ENCODE peak calls at places on chromosomes 11 and 22, in nine cellular contexts. Z is A549, J is coronary artery, I is choroid plexus epithelial cell, B is lung, R is GM06990, W is astrocyte of the spinal cord, S is heart right ventricle, U is cardiac fibroblast. L is an unnamed sample.

GRCh38 chr11:131326829-131327228 is 43.6 kb upstream of the NTM start:
- DNase-seq in Z (no peak), J (no peak), I (no peak), B (no peak), R (no peak), W (no peak), S (no peak), U (no peak), L (no peak)

GRCh38 chr11:2194877-2195755 is 23.5 kb upstream of the TH start:
- DNase-seq in Z (peak), J (no peak), I (peak), B (no peak), R (no peak), W (peak), S (no peak), U (peak), L (no peak)

GRCh38 chr22:25970996-25971811 is 198.1 kb upstream of the SEZ6L start:
- DNase-seq in Z (no peak), J (no peak), I (no peak), B (no peak), R (no peak), W (no peak), S (no peak), U (no peak), L (no peak)

GRCh38 chr11:1832989-1833365 is 1.8 kb upstream of the SYT8 start:
- DNase-seq in Z (no peak), J (no peak), I (no peak), B (no peak), R (no peak), W (no peak), S (no peak), U (no peak), L (no peak)

GRCh38 chr11:32890843-32891656 is 1.6 kb upstream of the QSER1 start:
- DNase-seq in Z (no peak), J (no peak), I (no peak), B (no peak), R (no peak), W (no peak), S (no peak), U (no peak), L (no peak)

GRCh38 chr11:103671143-103671651 is 365.2 kb upstream of the DDI1 start:
- DNase-seq in Z (no peak), J (no peak), I (no peak), B (no peak), R (no peak), W (no peak), S (no peak), U (no peak), L (no peak)

GRCh38 chr11:76266269-76266668 is 60.0 kb upstream of the WNT11 start:
- DNase-seq in Z (peak), J (no peak), I (peak), B (no peak), R (no peak), W (peak), S (no peak), U (peak), L (peak)

GRCh38 chr11:77236901-77237300 is 64.6 kb downstream of the GDPD4 start:
- DNase-seq in Z (no peak), J (no peak), I (no peak), B (no peak), R (no peak), W (no peak), S (no peak), U (no peak), L (no peak)

GRCh38 chr11:11451501-11452005 is 98.5 kb upstream of the CSNK2A3 start:
- DNase-seq in Z (peak), J (no peak), I (no peak), B (no peak), R (no peak), W (no peak), S (no peak), U (no peak), L (no peak)

GRCh38 chr11:19953909-19954308 is 206.4 kb downstream of the DBX1 start:
- DNase-seq in Z (peak), J (no peak), I (peak), B (no peak), R (no peak), W (peak), S (peak), U (peak), L (peak)

GRCh38 chr22:30882181-30882771 is 86.3 kb downstream of the MORC2 start:
- DNase-seq in Z (no peak), J (no peak), I (no peak), B (no peak), R (no peak), W (no peak), S (no peak), U (no peak), L (no peak)

DNA sequence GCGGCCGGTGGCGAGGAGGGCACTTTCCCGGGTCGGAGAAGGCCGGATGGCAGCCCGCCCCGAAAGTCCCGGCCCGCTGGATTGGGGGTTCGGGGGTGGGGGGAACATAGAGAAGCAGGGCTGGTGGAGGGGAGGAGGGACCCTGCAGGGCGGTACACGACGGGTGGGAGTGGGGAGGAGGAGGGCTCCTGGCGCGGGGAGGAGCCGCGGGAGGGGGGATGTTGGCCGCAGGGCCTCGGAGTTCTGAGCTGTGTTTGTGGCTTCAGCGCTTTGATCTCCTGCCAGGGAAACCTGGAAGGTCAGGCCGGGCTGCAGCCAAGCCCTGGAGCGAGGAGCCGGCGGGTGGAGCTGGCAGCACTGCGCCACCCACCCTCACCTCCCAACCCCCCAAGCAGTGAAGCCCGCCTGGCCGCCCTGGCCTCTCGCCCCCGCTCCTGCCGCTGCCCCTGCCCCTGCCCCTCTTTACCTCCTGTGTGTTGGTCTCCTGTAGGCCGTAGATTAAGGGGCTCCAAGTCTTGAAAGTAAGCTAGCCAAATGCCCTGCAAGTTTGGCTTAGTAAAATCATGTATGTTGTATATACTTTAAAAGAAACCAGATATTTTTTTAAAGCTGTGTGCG is 30.9 kb downstream of the C22orf31 start:
- DNase-seq in Z (peak), J (no peak), I (peak), B (peak), R (no peak), W (peak), S (peak), U (peak), L (no peak)
- H3K4me3 ChIP-seq in Z (peak), J (peak), I (peak), B (no peak), R (no peak), W (peak), S (peak), U (peak), L (peak)

GRCh38 chr11:135036488-135037297 is 624.7 kb upstream of the B3GAT1 start:
- DNase-seq in Z (no peak), J (no peak), I (no peak), B (no peak), R (no peak), W (no peak), S (no peak), U (no peak), L (no peak)

GRCh38 chr11:135035282-135035681 is 623.2 kb upstream of the B3GAT1 start:
- DNase-seq in Z (no peak), J (no peak), I (no peak), B (no peak), R (no peak), W (no peak), S (no peak), U (no peak), L (no peak)

GRCh38 chr11:135037828-135038227 is 625.8 kb upstream of the B3GAT1 start:
- DNase-seq in Z (no peak), J (no peak), I (no peak), B (no peak), R (no peak), W (no peak), S (no peak), U (no peak), L (no peak)

GRCh38 chr11:135033545-135033944 is 621.5 kb upstream of the B3GAT1 start:
- DNase-seq in Z (no peak), J (no peak), I (peak), B (no peak), R (no peak), W (peak), S (peak), U (peak), L (no peak)
- TF ChIP-seq CTCF in Z (no peak), J (no peak), I (peak), B (no peak), R (no peak), W (peak), S (peak), U (no peak), L (peak)

DNA sequence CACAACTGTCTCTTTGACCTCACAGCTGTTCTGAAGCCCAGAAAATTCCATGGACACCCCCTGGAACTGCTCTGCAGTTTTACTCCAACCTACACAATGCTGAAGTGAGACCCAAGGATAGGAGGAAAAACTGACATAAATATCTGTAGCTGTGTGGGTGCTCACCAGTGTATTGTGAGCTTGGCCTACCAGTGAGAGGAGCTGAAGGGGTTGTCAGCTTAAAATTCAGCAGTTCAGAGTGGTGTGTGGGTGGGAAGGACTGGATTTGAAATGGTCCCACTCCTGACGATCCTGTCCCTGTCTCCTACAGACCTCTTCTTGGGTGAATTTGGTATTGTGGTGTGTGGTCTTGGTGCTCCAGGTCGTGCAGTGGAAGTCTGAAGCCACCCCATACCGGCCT is 2.2 kb downstream of the TMEM223 start:
- DNase-seq in Z (no peak), J (no peak), I (no peak), B (no peak), R (no peak), W (no peak), S (no peak), U (no peak), L (no peak)
- H3K4me3 ChIP-seq in Z (no peak), J (no peak), I (no peak), B (no peak), R (no peak), W (no peak), S (no peak), U (no peak), L (no peak)

GRCh38 chr11:65470433-65470832 is 28.4 kb upstream of the MALAT1 start:
- DNase-seq in Z (no peak), J (no peak), I (no peak), B (no peak), R (no peak), W (no peak), S (no peak), U (no peak), L (no peak)

GRCh38 chr11:65471410-65471762 is 27.5 kb upstream of the MALAT1 start:
- DNase-seq in Z (peak), J (peak), I (peak), B (peak), R (no peak), W (peak), S (peak), U (peak), L (no peak)

GRCh38 chr11:65473275-65473860 is 25.5 kb upstream of the MALAT1 start:
- DNase-seq in Z (no peak), J (no peak), I (peak), B (no peak), R (no peak), W (peak), S (no peak), U (no peak), L (no peak)

GRCh38 chr11:65468874-65469333 is 29.9 kb upstream of the MALAT1 start:
- DNase-seq in Z (peak), J (no peak), I (peak), B (peak), R (peak), W (no peak), S (peak), U (peak), L (no peak)
- TF ChIP-seq CTCF in Z (peak), J (no peak), I (peak), B (peak), R (peak), W (peak), S (peak), U (peak), L (peak)

GRCh38 chr22:23764931-23765881 is 2.4 kb downstream of the C22orf15 start:
- DNase-seq in Z (no peak), J (no peak), I (no peak), B (no peak), R (no peak), W (no peak), S (no peak), U (no peak), L (no peak)

GRCh38 chr22:23760056-23760455 is 2.7 kb upstream of the C22orf15 start:
- DNase-seq in Z (no peak), J (no peak), I (no peak), B (no peak), R (no peak), W (no peak), S (no peak), U (no peak), L (no peak)

GRCh38 chr22:23763579-23764331 is 965 bp downstream of the C22orf15 start:
- DNase-seq in Z (no peak), J (peak), I (no peak), B (no peak), R (peak), W (no peak), S (no peak), U (no peak), L (no peak)

GRCh38 chr22:23759566-23759965 is 3.2 kb upstream of the C22orf15 start:
- DNase-seq in Z (no peak), J (no peak), I (no peak), B (no peak), R (no peak), W (no peak), S (no peak), U (no peak), L (no peak)

DNA sequence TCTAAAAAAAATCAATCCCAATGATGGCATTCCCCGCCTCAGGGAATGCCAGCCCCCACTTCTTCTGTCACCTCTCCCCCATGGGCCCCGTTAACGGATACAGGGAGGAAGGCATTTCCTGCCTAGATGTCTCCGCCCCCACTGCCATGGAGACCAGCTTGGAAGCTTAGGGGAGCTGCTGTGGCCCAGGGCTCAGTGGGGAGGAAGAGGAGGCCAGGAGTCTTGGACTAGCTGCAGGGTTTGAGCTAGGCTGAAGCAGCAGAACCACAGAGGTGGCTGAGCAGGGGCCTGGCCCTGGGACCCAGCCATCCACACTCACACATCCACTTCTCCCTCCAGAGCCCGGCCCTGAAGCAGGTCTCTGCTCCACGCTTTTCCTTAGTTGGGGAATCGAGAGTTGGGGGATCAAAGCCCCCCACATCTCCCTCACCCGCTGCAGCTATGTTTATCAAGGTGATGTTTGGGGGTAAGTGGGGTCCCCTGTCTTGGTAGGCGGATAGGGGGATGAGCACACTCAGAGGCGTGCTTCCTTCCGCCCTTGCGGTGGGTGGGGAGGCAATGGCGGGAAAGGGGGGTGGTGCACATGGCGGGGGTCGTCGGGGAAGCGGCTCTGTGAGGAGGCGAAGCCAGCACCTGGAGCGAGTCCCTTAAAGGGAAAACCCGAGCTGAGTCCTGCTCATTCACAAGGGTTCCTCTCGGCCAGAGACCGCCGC is at the start of gene C22orf15:
- DNase-seq in Z (no peak), J (no peak), I (peak), B (no peak), R (no peak), W (peak), S (no peak), U (peak), L (no peak)
- H3K4me3 ChIP-seq in Z (no peak), J (peak), I (peak), B (no peak), R (peak), W (peak), S (no peak), U (no peak), L (peak)

DNA sequence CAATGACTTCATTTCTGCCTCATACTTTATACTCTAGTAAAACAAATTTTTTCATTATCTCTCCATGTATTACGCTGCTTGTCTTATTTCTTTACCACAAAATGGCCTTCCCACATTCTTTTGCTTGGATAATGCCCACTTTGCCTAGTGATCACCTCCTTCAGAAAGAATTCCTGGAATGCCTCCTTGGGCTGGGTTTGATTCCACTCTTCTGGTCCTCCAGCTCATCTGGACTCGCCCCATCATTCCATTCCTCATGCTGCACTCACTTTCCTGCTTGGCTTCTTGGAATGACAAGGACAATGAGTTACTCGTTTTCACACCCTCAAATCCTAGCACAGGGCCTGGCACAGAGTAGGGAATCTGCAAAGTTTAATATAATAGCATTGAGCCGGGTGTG is 475.1 kb upstream of the LARGE1 start:
- DNase-seq in Z (no peak), J (no peak), I (no peak), B (no peak), R (no peak), W (no peak), S (no peak), U (no peak), L (no peak)
- TF ChIP-seq CTCF in Z (no peak), J (no peak), I (no peak), B (no peak), R (no peak), W (no peak), S (no peak), U (no peak), L (no peak)

GRCh38 chr11:65744699-65745042 is 24.1 kb upstream of the RNASEH2C start:
- DNase-seq in Z (no peak), J (no peak), I (no peak), B (no peak), R (no peak), W (no peak), S (no peak), U (no peak), L (no peak)

GRCh38 chr11:65743928-65744698 is 23.5 kb upstream of the RNASEH2C start:
- DNase-seq in Z (peak), J (no peak), I (peak), B (no peak), R (no peak), W (peak), S (no peak), U (peak), L (no peak)

GRCh38 chr11:65741185-65741584 is 20.6 kb upstream of the RNASEH2C start:
- DNase-seq in Z (no peak), J (no peak), I (no peak), B (no peak), R (no peak), W (no peak), S (no peak), U (no peak), L (no peak)

GRCh38 chr11:65742353-65742752 is 21.8 kb upstream of the RNASEH2C start:
- DNase-seq in Z (no peak), J (no peak), I (no peak), B (no peak), R (no peak), W (no peak), S (no peak), U (no peak), L (no peak)

DNA sequence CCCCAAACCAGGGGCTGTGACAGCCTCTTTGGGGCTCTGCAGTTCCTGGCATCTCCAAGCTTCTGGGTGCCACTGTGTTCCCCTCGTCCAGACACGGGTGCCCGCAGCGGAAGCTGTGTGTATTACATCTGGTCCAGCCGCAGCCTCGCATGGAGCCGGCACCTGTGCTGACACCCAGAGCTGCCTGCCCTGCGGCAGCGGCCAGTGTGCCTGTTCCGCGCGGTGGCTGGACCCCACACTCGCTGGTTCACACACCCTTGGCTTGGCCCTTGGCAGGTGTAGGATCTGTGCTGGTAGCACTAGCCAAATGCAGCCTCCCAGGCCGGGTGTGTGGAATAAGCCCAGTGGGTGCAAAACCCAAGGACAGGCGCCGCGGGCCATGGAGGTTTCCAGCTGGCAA is 24.5 kb upstream of the RNASEH2C start:
- DNase-seq in Z (no peak), J (no peak), I (no peak), B (no peak), R (no peak), W (no peak), S (no peak), U (no peak), L (no peak)
- H3K4me3 ChIP-seq in Z (no peak), J (no peak), I (no peak), B (no peak), R (no peak), W (no peak), S (no peak), U (no peak), L (no peak)

GRCh38 chr11:74701351-74701750 is 29.9 kb downstream of the CHRDL2 start:
- DNase-seq in Z (no peak), J (no peak), I (peak), B (no peak), R (no peak), W (no peak), S (no peak), U (peak), L (no peak)
- TF ChIP-seq CTCF in Z (peak), J (no peak), I (peak), B (no peak), R (peak), W (peak), S (no peak), U (peak), L (peak)